ENCODE peak calls at places on chromosomes 11 and 22, in nine cellular contexts. One of them, this sample, is unnamed.

GRCh38 chr11:113874096-113874919 is 1.1 kb downstream of the USP28 start:
- DNase-seq in GM12865: no peak
- DNase-seq in H54: no peak
- DNase-seq in GM18507: no peak
- DNase-seq in colonic mucosa: no peak
- DNase-seq in NCI-H1092 treated with DMSO at 0.1 percent for 48 hours: no peak
- DNase-seq in A172: no peak
- DNase-seq in osteocyte: no peak
- DNase-seq in astrocyte of the spinal cord: peak
- DNase-seq in this sample: no peak

GRCh38 chr11:124394408-124394807 is 4.4 kb downstream of the OR8B3 start:
- DNase-seq in GM12865: no peak
- DNase-seq in H54: no peak
- DNase-seq in GM18507: no peak
- DNase-seq in colonic mucosa: no peak
- DNase-seq in NCI-H1092 treated with DMSO at 0.1 percent for 48 hours: no peak
- DNase-seq in A172: no peak
- DNase-seq in osteocyte: no peak
- DNase-seq in astrocyte of the spinal cord: peak
- DNase-seq in this sample: no peak

GRCh38 chr11:78039919-78040671 is 17.0 kb upstream of the KCTD14 start:
- DNase-seq in GM12865: peak
- DNase-seq in H54: peak
- DNase-seq in GM18507: peak
- DNase-seq in colonic mucosa: peak
- DNase-seq in NCI-H1092 treated with DMSO at 0.1 percent for 48 hours: peak
- DNase-seq in A172: peak
- DNase-seq in osteocyte: peak
- DNase-seq in astrocyte of the spinal cord: peak
- DNase-seq in this sample: no peak

GRCh38 chr11:11836676-11837231 is 5.0 kb upstream of the USP47 start:
- DNase-seq in GM12865: no peak
- DNase-seq in H54: no peak
- DNase-seq in GM18507: no peak
- DNase-seq in colonic mucosa: no peak
- DNase-seq in NCI-H1092 treated with DMSO at 0.1 percent for 48 hours: no peak
- DNase-seq in A172: no peak
- DNase-seq in osteocyte: no peak
- DNase-seq in astrocyte of the spinal cord: no peak
- DNase-seq in this sample: no peak

GRCh38 chr11:122917311-122917710 is 34.8 kb downstream of the JHY start:
- DNase-seq in GM12865: no peak
- DNase-seq in H54: no peak
- DNase-seq in GM18507: no peak
- DNase-seq in colonic mucosa: no peak
- DNase-seq in NCI-H1092 treated with DMSO at 0.1 percent for 48 hours: no peak
- DNase-seq in A172: peak
- DNase-seq in osteocyte: no peak
- DNase-seq in astrocyte of the spinal cord: peak
- DNase-seq in this sample: no peak

GRCh38 chr22:37197451-37198289 is 9.6 kb upstream of the C1QTNF6 start:
- DNase-seq in GM12865: no peak
- DNase-seq in H54: peak
- DNase-seq in GM18507: no peak
- DNase-seq in colonic mucosa: peak
- DNase-seq in NCI-H1092 treated with DMSO at 0.1 percent for 48 hours: peak
- DNase-seq in A172: peak
- DNase-seq in osteocyte: no peak
- DNase-seq in astrocyte of the spinal cord: peak
- DNase-seq in this sample: no peak

GRCh38 chr22:29679316-29679715 is 40.5 kb upstream of the CABP7 start:
- DNase-seq in GM12865: no peak
- DNase-seq in H54: no peak
- DNase-seq in GM18507: no peak
- DNase-seq in colonic mucosa: no peak
- DNase-seq in NCI-H1092 treated with DMSO at 0.1 percent for 48 hours: no peak
- DNase-seq in A172: no peak
- DNase-seq in osteocyte: no peak
- DNase-seq in astrocyte of the spinal cord: no peak
- DNase-seq in this sample: no peak

GRCh38 chr11:64089915-64090810 is 54.4 kb downstream of the FLRT1 start:
- DNase-seq in GM12865: no peak
- DNase-seq in H54: no peak
- DNase-seq in GM18507: no peak
- DNase-seq in colonic mucosa: no peak
- DNase-seq in NCI-H1092 treated with DMSO at 0.1 percent for 48 hours: no peak
- DNase-seq in A172: peak
- DNase-seq in osteocyte: no peak
- DNase-seq in astrocyte of the spinal cord: no peak
- DNase-seq in this sample: no peak

GRCh38 chr11:101584651-101585050 is 844 bp upstream of the TRPC6 start:
- DNase-seq in GM12865: no peak
- DNase-seq in H54: no peak
- DNase-seq in GM18507: no peak
- DNase-seq in colonic mucosa: no peak
- DNase-seq in NCI-H1092 treated with DMSO at 0.1 percent for 48 hours: no peak
- DNase-seq in A172: no peak
- DNase-seq in osteocyte: no peak
- DNase-seq in astrocyte of the spinal cord: no peak
- DNase-seq in this sample: no peak

GRCh38 chr22:18005201-18005926 is 19.0 kb downstream of the MICAL3 start:
- DNase-seq in GM12865: no peak
- DNase-seq in H54: no peak
- DNase-seq in GM18507: no peak
- DNase-seq in colonic mucosa: no peak
- DNase-seq in NCI-H1092 treated with DMSO at 0.1 percent for 48 hours: no peak
- DNase-seq in A172: no peak
- DNase-seq in osteocyte: no peak
- DNase-seq in astrocyte of the spinal cord: no peak
- DNase-seq in this sample: peak

GRCh38 chr22:35785181-35785923 is 67.7 kb downstream of the APOL5 start:
- DNase-seq in GM12865: no peak
- DNase-seq in H54: no peak
- DNase-seq in GM18507: no peak
- DNase-seq in colonic mucosa: no peak
- DNase-seq in NCI-H1092 treated with DMSO at 0.1 percent for 48 hours: no peak
- DNase-seq in A172: no peak
- DNase-seq in osteocyte: no peak
- DNase-seq in astrocyte of the spinal cord: peak
- DNase-seq in this sample: no peak

GRCh38 chr11:66883021-66883968 is 26.4 kb downstream of the LRFN4 start:
- DNase-seq in GM12865: peak
- DNase-seq in H54: peak
- DNase-seq in GM18507: no peak
- DNase-seq in colonic mucosa: peak
- DNase-seq in NCI-H1092 treated with DMSO at 0.1 percent for 48 hours: peak
- DNase-seq in A172: peak
- DNase-seq in osteocyte: no peak
- DNase-seq in astrocyte of the spinal cord: peak
- DNase-seq in this sample: peak

GRCh38 chr22:17972385-17973181 is 51.8 kb downstream of the MICAL3 start:
- DNase-seq in GM12865: no peak
- DNase-seq in H54: peak
- DNase-seq in GM18507: no peak
- DNase-seq in colonic mucosa: no peak
- DNase-seq in NCI-H1092 treated with DMSO at 0.1 percent for 48 hours: no peak
- DNase-seq in A172: peak
- DNase-seq in osteocyte: no peak
- DNase-seq in astrocyte of the spinal cord: peak
- DNase-seq in this sample: no peak

This sample was measured in naive B cell.